ENCODE peak calls at places on chromosomes 7 and 10, in six cellular contexts. R is IMR-90, X is body of pancreas, J is HepG2, D is Peyer's patch, V is HCT116. Q is an unnamed sample.

GRCh38 chr10:70753841-70754621 is 31.1 kb downstream of the TBATA start:
- DNase-seq in R (peak), X (no peak), J (no peak), D (no peak), V (no peak), Q (no peak)

GRCh38 chr10:79377557-79378382 is 30.5 kb downstream of the PPIF start:
- DNase-seq in R (no peak), X (no peak), J (no peak), D (no peak), V (no peak), Q (peak)

GRCh38 chr10:61047788-61048560 is 104.0 kb upstream of the RHOBTB1 start:
- DNase-seq in R (no peak), X (no peak), J (no peak), D (no peak), V (no peak), Q (no peak)

GRCh38 chr7:100157334-100158228 is 942 bp downstream of the TRAPPC14 start:
- DNase-seq in R (peak), X (peak), J (peak), D (peak), V (no peak), Q (peak)

GRCh38 chr10:103578782-103579382 is 85.4 kb downstream of the NEURL1 start:
- DNase-seq in R (no peak), X (peak), J (peak), D (peak), V (no peak), Q (no peak)

GRCh38 chr7:131148708-131149428 is 178.8 kb upstream of the MKLN1 start:
- DNase-seq in R (no peak), X (no peak), J (no peak), D (no peak), V (no peak), Q (no peak)

GRCh38 chr7:37385787-37386186 is 62.9 kb downstream of the ELMO1 start:
- DNase-seq in R (no peak), X (no peak), J (no peak), D (peak), V (no peak), Q (no peak)

GRCh38 chr7:154553711-154554265 is 449.1 kb downstream of the PAXIP1 start:
- DNase-seq in R (no peak), X (no peak), J (no peak), D (no peak), V (no peak), Q (no peak)

GRCh38 chr7:121437470-121437869 is 41.4 kb upstream of the FAM3C start:
- DNase-seq in R (no peak), X (no peak), J (no peak), D (no peak), V (no peak), Q (no peak)

GRCh38 chr7:114879554-114879953 is 42.3 kb upstream of the MDFIC start:
- DNase-seq in R (peak), X (no peak), J (no peak), D (no peak), V (no peak), Q (no peak)

GRCh38 chr7:26500749-26501352 is 209.2 kb downstream of the SNX10 start:
- DNase-seq in R (peak), X (no peak), J (peak), D (no peak), V (peak), Q (no peak)

GRCh38 chr10:109871476-109871875 is 51.8 kb downstream of the XPNPEP1 start:
- DNase-seq in R (no peak), X (no peak), J (no peak), D (no peak), V (no peak), Q (no peak)

GRCh38 chr7:93890464-93891068 is at the start of gene TFPI2:
- DNase-seq in R (peak), X (peak), J (peak), D (no peak), V (no peak), Q (peak)

GRCh38 chr7:90869335-90869734 is 273.2 kb downstream of the CDK14 start:
- DNase-seq in R (no peak), X (no peak), J (no peak), D (no peak), V (no peak), Q (no peak)

GRCh38 chr10:126421745-126422144 is 33.5 kb upstream of the ADAM12 start:
- DNase-seq in R (peak), X (no peak), J (no peak), D (no peak), V (no peak), Q (no peak)

GRCh38 chr10:102450374-102451104 is 804 bp downstream of the C10orf95 start:
- DNase-seq in R (peak), X (peak), J (peak), D (peak), V (peak), Q (peak)

GRCh38 chr10:94108200-94108599 is 114.5 kb downstream of the PLCE1 start:
- DNase-seq in R (peak), X (no peak), J (no peak), D (no peak), V (no peak), Q (no peak)

GRCh38 chr7:136925049-136925448 is 56.6 kb downstream of the CHRM2 start:
- DNase-seq in R (peak), X (no peak), J (no peak), D (no peak), V (no peak), Q (no peak)

GRCh38 chr10:69475433-69475830 is 24.2 kb downstream of the TSPAN15 start:
- DNase-seq in R (no peak), X (no peak), J (no peak), D (no peak), V (no peak), Q (no peak)

GRCh38 chr10:110859947-110860376 is 11.8 kb upstream of the PDCD4 start:
- DNase-seq in R (peak), X (no peak), J (no peak), D (peak), V (no peak), Q (peak)

GRCh38 chr7:157522189-157522588 is 185.4 kb downstream of the DNAJB6 start:
- DNase-seq in R (no peak), X (peak), J (no peak), D (peak), V (no peak), Q (peak)

GRCh38 chr7:44383566-44383965 is 58.2 kb upstream of the CAMK2B start:
- DNase-seq in R (peak), X (peak), J (no peak), D (peak), V (no peak), Q (peak)

GRCh38 chr7:15571303-15571878 is 9.6 kb upstream of the AGMO start:
- DNase-seq in R (peak), X (no peak), J (no peak), D (no peak), V (no peak), Q (no peak)

GRCh38 chr7:118153551-118154177 is 30.3 kb upstream of the LSM8 start:
- DNase-seq in R (peak), X (peak), J (peak), D (peak), V (peak), Q (peak)

GRCh38 chr7:35584990-35585389 is 109.9 kb downstream of the HERPUD2 start:
- DNase-seq in R (no peak), X (no peak), J (no peak), D (no peak), V (no peak), Q (no peak)

GRCh38 chr7:116337013-116337412 is 126.7 kb downstream of the TES start:
- DNase-seq in R (no peak), X (no peak), J (no peak), D (no peak), V (no peak), Q (no peak)

GRCh38 chr7:87886875-87887274 is 10.6 kb downstream of the DBF4 start:
- DNase-seq in R (peak), X (no peak), J (peak), D (no peak), V (peak), Q (no peak)

GRCh38 chr10:44387853-44388251 is 3.0 kb upstream of the CXCL12 start:
- DNase-seq in R (no peak), X (no peak), J (no peak), D (peak), V (no peak), Q (no peak)

GRCh38 chr10:95321554-95322301 is 30.9 kb upstream of the PDLIM1 start:
- DNase-seq in R (no peak), X (no peak), J (no peak), D (no peak), V (no peak), Q (no peak)

GRCh38 chr10:11476035-11476434 is 135.4 kb downstream of the USP6NL start:
- DNase-seq in R (no peak), X (no peak), J (no peak), D (no peak), V (no peak), Q (no peak)

GRCh38 chr10:2949948-2950354 is 117.4 kb upstream of the PFKP start:
- DNase-seq in R (peak), X (no peak), J (no peak), D (no peak), V (no peak), Q (no peak)

GRCh38 chr7:30965883-30966282 is 2.1 kb downstream of the GHRHR start:
- DNase-seq in R (no peak), X (no peak), J (no peak), D (no peak), V (no peak), Q (no peak)

GRCh38 chr7:100682991-100683658 is 9.6 kb downstream of the GNB2 start:
- DNase-seq in R (no peak), X (peak), J (no peak), D (no peak), V (no peak), Q (no peak)

GRCh38 chr7:158248816-158249215 is 338.8 kb downstream of the PTPRN2 start:
- DNase-seq in R (no peak), X (no peak), J (no peak), D (no peak), V (no peak), Q (peak)

GRCh38 chr7:124482229-124482628 is 283.4 kb downstream of the GPR37 start:
- DNase-seq in R (no peak), X (no peak), J (no peak), D (no peak), V (no peak), Q (no peak)

GRCh38 chr7:88224596-88225275 is 4.9 kb upstream of the SRI start:
- DNase-seq in R (peak), X (no peak), J (no peak), D (no peak), V (no peak), Q (no peak)

GRCh38 chr10:16509996-16510395 is 11.7 kb downstream of the C1QL3 start:
- DNase-seq in R (peak), X (no peak), J (peak), D (no peak), V (no peak), Q (no peak)

GRCh38 chr10:16505168-16505567 is 16.5 kb downstream of the C1QL3 start:
- DNase-seq in R (peak), X (no peak), J (no peak), D (no peak), V (no peak), Q (no peak)

GRCh38 chr10:16510843-16511242 is 10.8 kb downstream of the C1QL3 start:
- DNase-seq in R (no peak), X (no peak), J (no peak), D (no peak), V (no peak), Q (no peak)
- TF ChIP-seq POLR2A in R (no peak), X (no peak), J (no peak), D (no peak), V (no peak), Q (no peak)

DNA sequence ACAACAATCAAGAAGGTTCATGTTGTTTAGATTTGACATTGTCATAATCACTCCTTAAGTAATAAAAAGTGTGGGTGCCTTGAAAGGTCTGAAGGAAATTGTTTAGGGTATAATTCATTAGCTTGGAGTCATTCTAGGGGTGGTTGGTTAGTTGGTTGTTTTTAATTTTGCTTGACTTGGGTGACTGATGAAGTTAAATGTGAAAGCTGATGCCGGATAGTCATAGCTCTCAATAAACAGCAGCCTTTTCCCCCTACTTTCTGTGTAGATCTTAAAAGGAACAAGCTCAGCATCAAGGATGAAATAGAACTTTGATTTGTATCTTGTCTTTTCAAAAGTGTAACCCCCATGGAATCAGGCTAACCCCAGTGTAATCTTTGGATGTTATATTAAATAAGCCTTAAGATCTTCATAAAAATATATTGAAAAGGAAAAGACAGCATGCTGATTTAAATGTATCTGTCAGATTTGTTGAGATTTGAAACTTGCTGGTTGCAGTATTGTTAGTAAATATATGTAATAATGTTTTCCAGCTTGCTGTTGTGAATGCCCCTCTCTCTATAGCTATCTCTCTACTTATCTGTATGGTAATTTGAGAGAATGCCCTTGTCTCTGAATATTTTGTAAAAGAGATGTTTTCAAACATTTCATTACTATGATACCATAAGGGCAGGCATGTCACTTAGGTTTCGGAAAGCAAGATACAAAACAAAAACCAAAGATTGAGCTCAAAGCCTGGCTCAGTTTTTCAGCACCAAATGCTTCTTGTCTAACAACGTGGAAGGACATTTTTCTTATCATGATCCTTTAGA is 148.5 kb downstream of the ARID5B start:
- DNase-seq in R (no peak), X (no peak), J (no peak), D (no peak), V (no peak), Q (no peak)
- H3K4me3 ChIP-seq in R (peak), X (no peak), J (peak), D (peak), V (no peak), Q (peak)

GRCh38 chr10:128064615-128065580 is 61.3 kb downstream of the MKI67 start:
- DNase-seq in R (peak), X (no peak), J (no peak), D (peak), V (no peak), Q (no peak)
- TF ChIP-seq POLR2A in R (no peak), X (no peak), J (no peak), D (no peak), V (no peak), Q (no peak)

DNA sequence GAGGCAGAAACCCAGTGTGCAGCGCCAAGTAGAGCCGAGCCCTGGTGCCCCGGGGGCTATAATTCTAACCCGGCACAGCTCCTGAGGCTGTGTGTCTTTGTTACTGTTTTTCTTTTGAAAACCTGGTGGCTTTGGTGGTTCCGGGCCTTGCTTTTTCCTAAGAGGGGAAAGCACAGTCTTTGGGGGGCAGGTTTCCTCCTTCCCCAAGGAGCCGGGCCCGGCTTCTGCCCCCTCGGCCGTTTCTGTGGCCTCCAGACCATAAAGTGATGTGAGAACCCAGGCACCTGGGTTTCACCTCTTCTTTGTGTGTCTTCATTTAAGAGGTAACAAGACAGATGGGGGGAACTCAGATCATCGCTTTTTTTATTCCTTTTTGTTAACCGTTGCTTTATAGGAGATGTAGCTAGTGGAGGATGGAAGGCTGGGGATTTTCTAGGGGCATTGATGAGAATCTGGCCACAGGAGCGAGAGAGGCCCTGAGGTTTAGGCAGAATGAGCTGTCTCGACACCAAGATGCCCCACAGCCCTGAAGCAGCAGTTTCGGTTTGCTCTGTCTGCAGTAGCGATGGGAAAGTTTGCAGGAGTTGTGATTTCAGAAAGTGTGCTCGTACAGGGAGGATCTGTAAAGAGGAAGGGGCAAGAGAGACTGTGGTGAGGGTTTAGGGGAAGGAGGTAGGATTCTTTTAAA is 367.8 kb upstream of the GALNT17 start:
- DNase-seq in R (no peak), X (no peak), J (no peak), D (no peak), V (no peak), Q (no peak)
- H3K4me3 ChIP-seq in R (no peak), X (no peak), J (no peak), D (peak), V (no peak), Q (no peak)

DNA sequence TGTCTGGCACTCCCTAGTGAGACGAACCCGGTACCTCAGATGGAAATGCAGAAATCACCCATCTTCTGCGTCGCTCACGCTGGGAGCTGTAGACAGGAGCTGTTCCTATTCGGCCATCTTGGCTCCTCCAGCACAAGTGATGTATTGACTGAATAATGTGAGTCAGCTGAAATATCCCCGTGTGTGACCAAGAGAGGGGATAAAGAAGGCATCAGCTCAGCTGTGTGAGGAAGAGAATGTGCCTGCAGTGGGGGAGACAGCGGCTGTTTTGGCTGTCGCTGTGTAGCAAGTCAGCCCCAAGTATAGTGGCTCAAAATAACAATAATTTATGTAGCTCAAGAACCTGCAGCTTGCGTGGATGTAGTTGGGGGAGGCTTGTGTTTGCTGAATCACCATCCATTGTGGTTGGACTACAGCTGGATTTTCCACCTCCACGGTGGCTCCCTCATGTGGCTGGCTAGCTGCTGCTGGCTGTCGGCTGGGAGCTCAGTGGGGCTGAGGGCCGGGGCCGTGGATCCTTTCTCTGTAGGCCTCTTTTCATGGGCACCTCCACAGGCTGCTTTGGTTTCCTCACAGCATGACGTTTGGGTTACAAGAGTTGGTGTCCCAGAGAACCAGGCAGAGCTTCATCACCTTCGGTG is 434.5 kb downstream of the CCSER2 start:
- DNase-seq in R (no peak), X (no peak), J (no peak), D (no peak), V (no peak), Q (no peak)
- TF ChIP-seq POLR2A in R (no peak), X (no peak), J (no peak), D (no peak), V (no peak), Q (no peak)

DNA sequence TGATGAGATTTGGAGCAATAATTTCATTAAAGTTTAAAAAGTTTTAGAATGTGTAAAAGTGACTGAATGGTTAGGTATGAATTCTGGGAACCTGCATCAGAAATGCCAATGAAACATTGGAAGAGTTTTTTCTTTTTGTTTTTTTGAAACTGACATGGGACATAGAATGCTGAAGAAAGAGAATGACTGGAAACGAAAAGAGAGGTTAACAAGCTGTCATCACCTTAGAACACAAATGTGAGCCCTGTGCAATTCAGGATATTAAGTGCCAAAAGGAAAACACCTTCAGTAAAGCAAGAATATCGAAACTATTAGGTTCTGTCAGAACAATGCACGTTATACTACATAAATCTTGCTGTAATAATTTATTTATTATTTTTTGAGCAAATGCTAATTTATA is 12.6 kb upstream of the EXOC4 start:
- DNase-seq in R (no peak), X (no peak), J (no peak), D (no peak), V (no peak), Q (no peak)
- H3K4me3 ChIP-seq in R (no peak), X (no peak), J (no peak), D (no peak), V (no peak), Q (no peak)

GRCh38 chr10:86521620-86522384 is at the start of gene WAPL:
- DNase-seq in R (peak), X (peak), J (peak), D (peak), V (peak), Q (peak)
- TF ChIP-seq POLR2A in R (no peak), X (peak), J (peak), D (peak), V (peak), Q (peak)